ENCODE peak calls at places on chromosomes 4 and X, in five cellular contexts. One of them, this sample, is unnamed.
A peak's percentile ranks its signal among the peaks of the same experiment; 100 is the strongest.

GRCh38 chrX:68428431-68428830 is 4.9 kb downstream of the OPHN1 start:
- DNase-seq in hepatocyte: no peak
- DNase-seq in IMR-90: peak; percentile 69
- DNase-seq in GM12878: no peak
- DNase-seq in astrocyte: peak; percentile 81
- DNase-seq in this sample: no peak

GRCh38 chr4:48360285-48360965 is 19.1 kb downstream of the SLAIN2 start:
- DNase-seq in astrocyte: peak; percentile 91
- DNase-seq in IMR-90: peak; percentile 86
- DNase-seq in hepatocyte: no peak
- DNase-seq in GM12878: no peak
- DNase-seq in this sample: no peak

GRCh38 chr4:72171761-72172160 is 140.0 kb downstream of the NPFFR2 start:
- DNase-seq in IMR-90: no peak
- DNase-seq in hepatocyte: no peak
- DNase-seq in GM12878: no peak
- DNase-seq in astrocyte: no peak
- DNase-seq in this sample: no peak

GRCh38 chrX:108091266-108091877 is at the start of the genes ATG4A and PSMD10:
- DNase-seq in IMR-90: peak; percentile 93
- DNase-seq in astrocyte: peak; percentile 91
- DNase-seq in hepatocyte: peak; percentile 94
- DNase-seq in GM12878: peak; percentile 71
- DNase-seq in this sample: peak; percentile 80

GRCh38 chr4:173367285-173367684 is 3.5 kb upstream of the SAP30 start:
- DNase-seq in astrocyte: no peak
- DNase-seq in IMR-90: peak; percentile 22
- DNase-seq in hepatocyte: no peak
- DNase-seq in GM12878: no peak
- DNase-seq in this sample: no peak

GRCh38 chr4:187576751-187577150 is 418.8 kb upstream of the ZFP42 start:
- DNase-seq in GM12878: no peak
- DNase-seq in IMR-90: no peak
- DNase-seq in hepatocyte: no peak
- DNase-seq in astrocyte: no peak
- DNase-seq in this sample: no peak

GRCh38 chr4:188400456-188400855 is 261.2 kb downstream of the TRIML1 start:
- DNase-seq in GM12878: no peak
- DNase-seq in hepatocyte: no peak
- DNase-seq in astrocyte: no peak
- DNase-seq in IMR-90: no peak
- DNase-seq in this sample: no peak

GRCh38 chrX:53262918-53263394 is 18.4 kb downstream of the IQSEC2 start:
- DNase-seq in GM12878: no peak
- DNase-seq in astrocyte: peak; percentile 56
- DNase-seq in hepatocyte: no peak
- DNase-seq in IMR-90: peak; percentile 55
- DNase-seq in this sample: no peak

GRCh38 chrX:123324628-123325027 is 140.6 kb downstream of the GRIA3 start:
- DNase-seq in astrocyte: peak; percentile 13
- DNase-seq in GM12878: no peak
- DNase-seq in IMR-90: no peak
- DNase-seq in hepatocyte: no peak
- DNase-seq in this sample: no peak

GRCh38 chr4:5157721-5158390 is 106.6 kb downstream of the STK32B start:
- DNase-seq in GM12878: no peak
- DNase-seq in IMR-90: peak; percentile 44
- DNase-seq in astrocyte: peak; percentile 14
- DNase-seq in hepatocyte: no peak
- DNase-seq in this sample: no peak

GRCh38 chrX:5976332-5976731 is 252.3 kb downstream of the NLGN4X start:
- DNase-seq in GM12878: no peak
- DNase-seq in hepatocyte: no peak
- DNase-seq in IMR-90: no peak
- DNase-seq in astrocyte: peak; percentile 16
- DNase-seq in this sample: no peak

GRCh38 chr4:2857349-2857927 is 13.8 kb downstream of the ADD1 start:
- DNase-seq in astrocyte: no peak
- DNase-seq in IMR-90: no peak
- DNase-seq in hepatocyte: no peak
- DNase-seq in GM12878: no peak
- DNase-seq in this sample: no peak

GRCh38 chr4:54687887-54688841 is 30.4 kb downstream of the KIT start:
- DNase-seq in hepatocyte: no peak
- DNase-seq in GM12878: no peak
- DNase-seq in IMR-90: peak; percentile 4
- DNase-seq in astrocyte: peak; percentile 6
- DNase-seq in this sample: no peak

GRCh38 chr4:181821039-181822004 is 421.9 kb upstream of the TENM3 start:
- DNase-seq in IMR-90: peak; percentile 77
- DNase-seq in GM12878: no peak
- DNase-seq in astrocyte: peak; percentile 86
- DNase-seq in hepatocyte: no peak
- DNase-seq in this sample: no peak

GRCh38 chr4:73599182-73599581 is 21.1 kb downstream of the RASSF6 start:
- DNase-seq in astrocyte: peak; percentile 70
- DNase-seq in hepatocyte: peak; percentile 84
- DNase-seq in IMR-90: peak; percentile 73
- DNase-seq in GM12878: no peak
- DNase-seq in this sample: no peak

GRCh38 chr4:183416878-183417277 is 27.6 kb upstream of the CDKN2AIP start:
- DNase-seq in hepatocyte: no peak
- DNase-seq in IMR-90: no peak
- DNase-seq in GM12878: no peak
- DNase-seq in astrocyte: no peak
- DNase-seq in this sample: no peak

GRCh38 chr4:21765810-21766407 is 182.7 kb downstream of the KCNIP4 start:
- DNase-seq in IMR-90: peak; percentile 29
- DNase-seq in astrocyte: no peak
- DNase-seq in hepatocyte: peak; percentile 75
- DNase-seq in GM12878: no peak
- DNase-seq in this sample: peak; percentile 8

GRCh38 chr4:3392319-3392718 is 49.4 kb upstream of the HGFAC start:
- DNase-seq in GM12878: no peak
- DNase-seq in hepatocyte: no peak
- DNase-seq in astrocyte: no peak
- DNase-seq in IMR-90: no peak
- DNase-seq in this sample: no peak

GRCh38 chr4:76301068-76301774 is 5.3 kb upstream of the STBD1 start:
- DNase-seq in IMR-90: peak; percentile 89
- DNase-seq in hepatocyte: peak; percentile 77
- DNase-seq in GM12878: peak; percentile 74
- DNase-seq in astrocyte: peak; percentile 90
- DNase-seq in this sample: peak; percentile 94

GRCh38 chr4:3220586-3221494 is 28.1 kb upstream of the MSANTD1 start:
- DNase-seq in GM12878: no peak
- DNase-seq in hepatocyte: no peak
- DNase-seq in astrocyte: no peak
- DNase-seq in IMR-90: no peak
- DNase-seq in this sample: no peak

GRCh38 chrX:76148753-76149152 is 24.1 kb upstream of the PBDC1 start:
- DNase-seq in hepatocyte: peak; percentile 12
- DNase-seq in IMR-90: peak; percentile 33
- DNase-seq in GM12878: peak; percentile 45
- DNase-seq in astrocyte: peak; percentile 20
- DNase-seq in this sample: no peak

GRCh38 chr4:181860157-181860556 is 383.0 kb upstream of the TENM3 start:
- DNase-seq in GM12878: no peak
- DNase-seq in hepatocyte: no peak
- DNase-seq in IMR-90: peak; percentile 42
- DNase-seq in astrocyte: peak; percentile 89
- DNase-seq in this sample: no peak

GRCh38 chr4:4762300-4762699 is 97.2 kb upstream of the MSX1 start:
- DNase-seq in astrocyte: no peak
- DNase-seq in IMR-90: no peak
- DNase-seq in GM12878: no peak
- DNase-seq in hepatocyte: no peak
- DNase-seq in this sample: no peak

GRCh38 chr4:128477540-128477939 is 189.9 kb upstream of the PGRMC2 start:
- DNase-seq in hepatocyte: no peak
- DNase-seq in IMR-90: no peak
- DNase-seq in GM12878: no peak
- DNase-seq in astrocyte: no peak
- DNase-seq in this sample: no peak

GRCh38 chr4:94889961-94890360 is 132.2 kb downstream of the BMPR1B start:
- DNase-seq in astrocyte: peak; percentile 96
- DNase-seq in hepatocyte: peak; percentile 6
- DNase-seq in GM12878: no peak
- DNase-seq in IMR-90: peak; percentile 73
- DNase-seq in this sample: no peak

GRCh38 chr4:189124149-189124758 is 816.4 kb upstream of the FRG1 start:
- DNase-seq in IMR-90: peak; percentile 74
- DNase-seq in hepatocyte: peak; percentile 62
- DNase-seq in GM12878: no peak
- DNase-seq in astrocyte: peak; percentile 0
- DNase-seq in this sample: no peak

GRCh38 chr4:86506591-86506990 is 87.5 kb upstream of the PTPN13 start:
- DNase-seq in GM12878: no peak
- DNase-seq in astrocyte: no peak
- DNase-seq in IMR-90: no peak
- DNase-seq in hepatocyte: no peak
- DNase-seq in this sample: no peak

GRCh38 chr4:166481739-166482138 is 608.7 kb downstream of the TLL1 start:
- DNase-seq in IMR-90: no peak
- DNase-seq in astrocyte: no peak
- DNase-seq in GM12878: peak; percentile 19
- DNase-seq in hepatocyte: no peak
- DNase-seq in this sample: no peak

GRCh38 chrX:153958605-153959004 is 13.0 kb downstream of the HCFC1 start:
- DNase-seq in hepatocyte: no peak
- DNase-seq in astrocyte: no peak
- DNase-seq in IMR-90: no peak
- DNase-seq in GM12878: no peak
- DNase-seq in this sample: no peak

GRCh38 chrX:155966876-155967275 is 30.6 kb upstream of the IL9R start:
- DNase-seq in astrocyte: no peak
- DNase-seq in IMR-90: no peak
- DNase-seq in GM12878: peak; percentile 12
- DNase-seq in hepatocyte: peak; percentile 35
- DNase-seq in this sample: peak; percentile 5

GRCh38 chr4:109296545-109296944 is 5.9 kb downstream of the COL25A1 start:
- DNase-seq in astrocyte: peak; percentile 78
- DNase-seq in IMR-90: no peak
- DNase-seq in hepatocyte: no peak
- DNase-seq in GM12878: no peak
- DNase-seq in this sample: no peak

GRCh38 chr4:109295081-109295480 is 7.4 kb downstream of the COL25A1 start:
- DNase-seq in hepatocyte: no peak
- DNase-seq in GM12878: no peak
- DNase-seq in astrocyte: no peak
- DNase-seq in IMR-90: no peak
- DNase-seq in this sample: no peak

GRCh38 chr4:109290918-109291317 is 11.5 kb downstream of the COL25A1 start:
- DNase-seq in hepatocyte: no peak
- DNase-seq in GM12878: no peak
- DNase-seq in IMR-90: no peak
- DNase-seq in astrocyte: no peak
- DNase-seq in this sample: no peak

GRCh38 chr4:109294468-109295020 is 7.9 kb downstream of the COL25A1 start:
- DNase-seq in astrocyte: peak; percentile 85
- DNase-seq in IMR-90: peak; percentile 13
- DNase-seq in GM12878: no peak
- DNase-seq in hepatocyte: no peak
- DNase-seq in this sample: no peak

DNA sequence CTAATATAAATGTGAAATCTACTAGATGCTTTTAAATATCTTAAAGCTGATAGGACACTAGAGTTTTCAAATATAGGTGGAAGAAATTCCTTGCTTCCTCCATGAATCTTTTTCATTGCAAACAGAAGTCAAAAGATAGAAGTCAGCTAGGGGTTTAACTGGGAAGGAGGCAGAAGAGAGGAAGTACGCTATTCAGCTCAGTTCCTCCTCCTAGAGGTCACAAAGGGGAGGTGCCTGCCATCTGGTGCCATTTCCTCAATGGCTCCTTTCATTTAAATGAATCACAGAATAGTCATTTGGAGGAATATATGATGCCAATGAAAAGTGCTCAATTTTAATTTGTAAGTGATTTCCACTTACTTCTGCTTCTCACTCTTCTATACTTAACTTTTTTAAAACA is 8.5 kb downstream of the COL25A1 start:
- DNase-seq in GM12878: no peak
- DNase-seq in astrocyte: no peak
- DNase-seq in IMR-90: no peak
- DNase-seq in hepatocyte: peak; percentile 15
- DNase-seq in this sample: peak; percentile 29
- TF ChIP-seq CTCF in GM12878: peak; percentile 75
- TF ChIP-seq CTCF in astrocyte: peak; percentile 20
- TF ChIP-seq CTCF in IMR-90: peak; percentile 11
- TF ChIP-seq CTCF in hepatocyte: peak; percentile 18
- TF ChIP-seq CTCF in this sample: peak; percentile 74

DNA sequence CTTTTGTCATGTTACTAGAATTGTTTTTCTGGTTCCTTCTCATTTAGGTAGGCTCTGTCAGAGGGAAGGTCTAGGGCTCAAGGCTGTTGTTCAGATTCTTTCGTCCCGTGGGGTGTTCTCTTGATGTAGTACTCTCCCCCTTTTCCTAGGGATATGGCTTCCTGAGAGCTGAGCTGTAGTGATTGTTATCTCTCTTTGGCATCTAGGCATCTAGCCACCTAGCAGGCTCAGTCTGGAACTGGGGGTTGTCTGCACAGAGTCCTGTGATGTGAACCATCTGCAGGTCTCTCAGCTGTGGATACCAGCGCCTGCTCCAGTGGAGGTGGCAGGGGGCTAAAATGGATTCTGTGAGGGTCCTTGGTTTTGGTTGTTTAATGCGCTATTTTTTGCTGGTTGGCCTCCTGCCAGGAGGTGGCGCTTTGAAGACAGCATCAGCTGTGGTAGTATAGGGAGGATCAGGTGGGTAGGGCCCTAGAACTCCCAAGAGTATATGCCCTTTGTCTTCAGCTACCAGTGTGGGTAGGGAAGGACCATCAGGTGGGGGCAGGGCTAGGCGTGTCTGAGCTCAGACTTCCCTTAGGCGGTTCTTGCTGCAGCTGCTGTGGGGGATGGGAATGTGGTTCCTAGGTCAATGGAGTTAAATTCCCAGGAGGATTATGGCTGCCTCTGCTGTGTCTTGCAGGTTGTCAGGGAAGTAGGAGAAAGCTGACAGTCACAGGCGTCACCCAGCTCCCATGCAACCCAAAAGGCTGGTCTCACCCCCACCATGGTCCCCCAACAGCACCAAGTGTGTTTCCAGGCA is 78.0 kb upstream of the RAB40AL start:
- DNase-seq in IMR-90: no peak
- DNase-seq in astrocyte: peak; percentile 20
- DNase-seq in GM12878: no peak
- DNase-seq in hepatocyte: no peak
- DNase-seq in this sample: no peak
- H3K4me3 ChIP-seq in IMR-90: no peak overlapping the region
- H3K4me3 ChIP-seq in astrocyte: no peak overlapping the region
- H3K4me3 ChIP-seq in GM12878: no peak overlapping the region
- H3K4me3 ChIP-seq in hepatocyte: no peak overlapping the region
- H3K4me3 ChIP-seq in this sample: no peak overlapping the region

GRCh38 chrX:18422325-18422724 is 3.1 kb upstream of the CDKL5 start:
- DNase-seq in GM12878: no peak
- DNase-seq in astrocyte: peak; percentile 80
- DNase-seq in hepatocyte: no peak
- DNase-seq in IMR-90: peak; percentile 94
- DNase-seq in this sample: no peak
- TF ChIP-seq CTCF in GM12878: no peak
- TF ChIP-seq CTCF in astrocyte: no peak
- TF ChIP-seq CTCF in hepatocyte: no peak
- TF ChIP-seq CTCF in IMR-90: no peak
- TF ChIP-seq CTCF in this sample: no peak

GRCh38 chr4:125368161-125368560 is 53.4 kb downstream of the FAT4 start:
- DNase-seq in GM12878: no peak
- DNase-seq in astrocyte: peak; percentile 45
- DNase-seq in hepatocyte: peak; percentile 45
- DNase-seq in IMR-90: peak; percentile 70
- DNase-seq in this sample: no peak
- H3K4me3 ChIP-seq in GM12878: no peak overlapping the region
- H3K4me3 ChIP-seq in astrocyte: peak overlapping the region; percentile 58
- H3K4me3 ChIP-seq in hepatocyte: no peak overlapping the region
- H3K4me3 ChIP-seq in IMR-90: peak overlapping the region; percentile 60
- H3K4me3 ChIP-seq in this sample: no peak overlapping the region

This sample was measured in GM12864.